ENCODE peak calls at places on chromosome 16, in ten cellular contexts. One of them, this sample, is unnamed.

GRCh38 chr16:5560084-5560483 is 462.5 kb upstream of the EEF2KMT start:
- DNase-seq in right lobe of liver: no peak
- DNase-seq in sigmoid colon: no peak
- DNase-seq in stomach: no peak
- DNase-seq in lower leg skin: no peak
- DNase-seq in H1: no peak
- DNase-seq in ovary: no peak
- DNase-seq in GM12891: no peak
- DNase-seq in K562: peak
- DNase-seq in prostate gland: no peak
- DNase-seq in this sample: no peak

GRCh38 chr16:49422896-49423295 is 49.3 kb downstream of the C16orf78 start:
- DNase-seq in right lobe of liver: no peak
- DNase-seq in sigmoid colon: no peak
- DNase-seq in stomach: no peak
- DNase-seq in lower leg skin: no peak
- DNase-seq in H1: no peak
- DNase-seq in ovary: no peak
- DNase-seq in GM12891: no peak
- DNase-seq in K562: no peak
- DNase-seq in prostate gland: no peak
- DNase-seq in this sample: no peak

GRCh38 chr16:19136549-19137196 is 22.9 kb downstream of the ITPRIPL2 start:
- DNase-seq in right lobe of liver: no peak
- DNase-seq in sigmoid colon: peak
- DNase-seq in stomach: no peak
- DNase-seq in lower leg skin: no peak
- DNase-seq in H1: no peak
- DNase-seq in ovary: no peak
- DNase-seq in GM12891: no peak
- DNase-seq in K562: no peak
- DNase-seq in prostate gland: no peak
- DNase-seq in this sample: peak

GRCh38 chr16:31081428-31082351 is 7.1 kb downstream of the PRSS53 start:
- DNase-seq in right lobe of liver: no peak
- DNase-seq in sigmoid colon: peak
- DNase-seq in stomach: no peak
- DNase-seq in lower leg skin: no peak
- DNase-seq in H1: no peak
- DNase-seq in ovary: no peak
- DNase-seq in GM12891: no peak
- DNase-seq in K562: no peak
- DNase-seq in prostate gland: no peak
- DNase-seq in this sample: no peak

GRCh38 chr16:58409316-58409973 is 17.2 kb downstream of the GINS3 start:
- DNase-seq in right lobe of liver: no peak
- DNase-seq in sigmoid colon: peak
- DNase-seq in stomach: peak
- DNase-seq in lower leg skin: peak
- DNase-seq in H1: no peak
- DNase-seq in ovary: no peak
- DNase-seq in GM12891: no peak
- DNase-seq in K562: no peak
- DNase-seq in prostate gland: peak
- DNase-seq in this sample: peak

GRCh38 chr16:6880263-6880662 is 452.4 kb upstream of the RBFOX1 start:
- DNase-seq in right lobe of liver: no peak
- DNase-seq in sigmoid colon: no peak
- DNase-seq in stomach: no peak
- DNase-seq in lower leg skin: no peak
- DNase-seq in H1: no peak
- DNase-seq in ovary: no peak
- DNase-seq in GM12891: no peak
- DNase-seq in K562: no peak
- DNase-seq in prostate gland: no peak
- DNase-seq in this sample: no peak

GRCh38 chr16:68242926-68243858 is 2.0 kb upstream of the PLA2G15 start:
- DNase-seq in right lobe of liver: no peak
- DNase-seq in sigmoid colon: no peak
- DNase-seq in stomach: no peak
- DNase-seq in lower leg skin: no peak
- DNase-seq in H1: no peak
- DNase-seq in ovary: no peak
- DNase-seq in GM12891: no peak
- DNase-seq in K562: no peak
- DNase-seq in prostate gland: no peak
- DNase-seq in this sample: no peak

GRCh38 chr16:79009911-79010310 is 590.6 kb downstream of the MAF start:
- DNase-seq in right lobe of liver: no peak
- DNase-seq in sigmoid colon: no peak
- DNase-seq in stomach: no peak
- DNase-seq in lower leg skin: no peak
- DNase-seq in H1: no peak
- DNase-seq in ovary: no peak
- DNase-seq in GM12891: no peak
- DNase-seq in K562: no peak
- DNase-seq in prostate gland: no peak
- DNase-seq in this sample: no peak

GRCh38 chr16:27373312-27373711 is 28.7 kb upstream of the IL21R start:
- DNase-seq in right lobe of liver: no peak
- DNase-seq in sigmoid colon: no peak
- DNase-seq in stomach: no peak
- DNase-seq in lower leg skin: no peak
- DNase-seq in H1: no peak
- DNase-seq in ovary: no peak
- DNase-seq in GM12891: no peak
- DNase-seq in K562: no peak
- DNase-seq in prostate gland: no peak
- DNase-seq in this sample: no peak

GRCh38 chr16:81758376-81758775 is 20.7 kb upstream of the PLCG2 start:
- DNase-seq in right lobe of liver: no peak
- DNase-seq in sigmoid colon: no peak
- DNase-seq in stomach: no peak
- DNase-seq in lower leg skin: no peak
- DNase-seq in H1: no peak
- DNase-seq in ovary: no peak
- DNase-seq in GM12891: no peak
- DNase-seq in K562: no peak
- DNase-seq in prostate gland: no peak
- DNase-seq in this sample: no peak

GRCh38 chr16:82651921-82652601 is 25.3 kb downstream of the CDH13 start:
- DNase-seq in right lobe of liver: no peak
- DNase-seq in sigmoid colon: peak
- DNase-seq in stomach: no peak
- DNase-seq in lower leg skin: no peak
- DNase-seq in H1: no peak
- DNase-seq in ovary: no peak
- DNase-seq in GM12891: no peak
- DNase-seq in K562: no peak
- DNase-seq in prostate gland: no peak
- DNase-seq in this sample: no peak

GRCh38 chr16:63323722-63324121 is 1287.5 kb upstream of the CDH8 start:
- DNase-seq in right lobe of liver: no peak
- DNase-seq in sigmoid colon: no peak
- DNase-seq in stomach: no peak
- DNase-seq in lower leg skin: no peak
- DNase-seq in H1: no peak
- DNase-seq in ovary: no peak
- DNase-seq in GM12891: no peak
- DNase-seq in K562: no peak
- DNase-seq in prostate gland: no peak
- DNase-seq in this sample: no peak

GRCh38 chr16:49589721-49590120 is 216.1 kb downstream of the C16orf78 start:
- DNase-seq in right lobe of liver: no peak
- DNase-seq in sigmoid colon: no peak
- DNase-seq in stomach: peak
- DNase-seq in lower leg skin: no peak
- DNase-seq in H1: peak
- DNase-seq in ovary: no peak
- DNase-seq in GM12891: no peak
- DNase-seq in K562: no peak
- DNase-seq in prostate gland: no peak
- DNase-seq in this sample: no peak

GRCh38 chr16:29857133-29857760 is 5.8 kb downstream of the CDIPT start:
- DNase-seq in right lobe of liver: no peak
- DNase-seq in sigmoid colon: no peak
- DNase-seq in stomach: no peak
- DNase-seq in lower leg skin: no peak
- DNase-seq in H1: no peak
- DNase-seq in ovary: no peak
- DNase-seq in GM12891: no peak
- DNase-seq in K562: no peak
- DNase-seq in prostate gland: no peak
- DNase-seq in this sample: peak

GRCh38 chr16:26530584-26531289 is 536.0 kb upstream of the C16orf82 start:
- DNase-seq in right lobe of liver: peak
- DNase-seq in sigmoid colon: no peak
- DNase-seq in stomach: no peak
- DNase-seq in lower leg skin: no peak
- DNase-seq in H1: no peak
- DNase-seq in ovary: no peak
- DNase-seq in GM12891: no peak
- DNase-seq in K562: no peak
- DNase-seq in prostate gland: no peak
- DNase-seq in this sample: no peak

GRCh38 chr16:11235703-11235991 is 20.4 kb downstream of the SOCS1 start:
- DNase-seq in right lobe of liver: no peak
- DNase-seq in sigmoid colon: no peak
- DNase-seq in stomach: peak
- DNase-seq in lower leg skin: no peak
- DNase-seq in H1: no peak
- DNase-seq in ovary: no peak
- DNase-seq in GM12891: no peak
- DNase-seq in K562: no peak
- DNase-seq in prostate gland: no peak
- DNase-seq in this sample: no peak

GRCh38 chr16:69329369-69330285 is 761 bp downstream of the PDF start:
- DNase-seq in right lobe of liver: peak
- DNase-seq in sigmoid colon: peak
- DNase-seq in stomach: no peak
- DNase-seq in lower leg skin: no peak
- DNase-seq in H1: no peak
- DNase-seq in ovary: peak
- DNase-seq in GM12891: peak
- DNase-seq in K562: peak
- DNase-seq in prostate gland: no peak
- DNase-seq in this sample: peak

GRCh38 chr16:15667091-15667742 is 17.2 kb downstream of the NDE1 start:
- DNase-seq in right lobe of liver: no peak
- DNase-seq in sigmoid colon: no peak
- DNase-seq in stomach: no peak
- DNase-seq in lower leg skin: no peak
- DNase-seq in H1: no peak
- DNase-seq in ovary: no peak
- DNase-seq in GM12891: no peak
- DNase-seq in K562: no peak
- DNase-seq in prostate gland: no peak
- DNase-seq in this sample: no peak

GRCh38 chr16:75726390-75726789 is at the start of gene CPHXL:
- DNase-seq in right lobe of liver: no peak
- DNase-seq in sigmoid colon: no peak
- DNase-seq in stomach: no peak
- DNase-seq in lower leg skin: no peak
- DNase-seq in H1: no peak
- DNase-seq in ovary: no peak
- DNase-seq in GM12891: no peak
- DNase-seq in K562: no peak
- DNase-seq in prostate gland: no peak
- DNase-seq in this sample: no peak

GRCh38 chr16:22195695-22196558 is 10.2 kb upstream of the EEF2K start:
- DNase-seq in right lobe of liver: peak
- DNase-seq in sigmoid colon: peak
- DNase-seq in stomach: peak
- DNase-seq in lower leg skin: peak
- DNase-seq in H1: peak
- DNase-seq in ovary: peak
- DNase-seq in GM12891: no peak
- DNase-seq in K562: peak
- DNase-seq in prostate gland: peak
- DNase-seq in this sample: peak
- TF ChIP-seq POLR2A in right lobe of liver: no peak
- TF ChIP-seq POLR2A in sigmoid colon: no peak
- TF ChIP-seq POLR2A in stomach: no peak
- TF ChIP-seq POLR2A in lower leg skin: no peak
- TF ChIP-seq POLR2A in H1: no peak
- TF ChIP-seq POLR2A in ovary: peak
- TF ChIP-seq POLR2A in GM12891: peak
- TF ChIP-seq POLR2A in K562: peak
- TF ChIP-seq POLR2A in prostate gland: peak
- TF ChIP-seq POLR2A in this sample: peak

GRCh38 chr16:85055503-85056210 is 28.1 kb downstream of the KIAA0513 start:
- DNase-seq in right lobe of liver: no peak
- DNase-seq in sigmoid colon: no peak
- DNase-seq in stomach: peak
- DNase-seq in lower leg skin: peak
- DNase-seq in H1: no peak
- DNase-seq in ovary: no peak
- DNase-seq in GM12891: peak
- DNase-seq in K562: peak
- DNase-seq in prostate gland: peak
- DNase-seq in this sample: peak
- TF ChIP-seq POLR2A in right lobe of liver: peak
- TF ChIP-seq POLR2A in sigmoid colon: no peak
- TF ChIP-seq POLR2A in stomach: no peak
- TF ChIP-seq POLR2A in lower leg skin: no peak
- TF ChIP-seq POLR2A in H1: no peak
- TF ChIP-seq POLR2A in ovary: no peak
- TF ChIP-seq POLR2A in GM12891: peak
- TF ChIP-seq POLR2A in K562: no peak
- TF ChIP-seq POLR2A in prostate gland: no peak
- TF ChIP-seq POLR2A in this sample: no peak

GRCh38 chr16:2233872-2234812 is 2.1 kb upstream of the DNASE1L2 start:
- DNase-seq in right lobe of liver: peak
- DNase-seq in sigmoid colon: no peak
- DNase-seq in stomach: no peak
- DNase-seq in lower leg skin: no peak
- DNase-seq in H1: no peak
- DNase-seq in ovary: no peak
- DNase-seq in GM12891: no peak
- DNase-seq in K562: no peak
- DNase-seq in prostate gland: no peak
- DNase-seq in this sample: no peak
- TF ChIP-seq POLR2A in right lobe of liver: no peak
- TF ChIP-seq POLR2A in sigmoid colon: no peak
- TF ChIP-seq POLR2A in stomach: no peak
- TF ChIP-seq POLR2A in lower leg skin: no peak
- TF ChIP-seq POLR2A in H1: no peak
- TF ChIP-seq POLR2A in ovary: no peak
- TF ChIP-seq POLR2A in GM12891: no peak
- TF ChIP-seq POLR2A in K562: peak
- TF ChIP-seq POLR2A in prostate gland: no peak
- TF ChIP-seq POLR2A in this sample: no peak

DNA sequence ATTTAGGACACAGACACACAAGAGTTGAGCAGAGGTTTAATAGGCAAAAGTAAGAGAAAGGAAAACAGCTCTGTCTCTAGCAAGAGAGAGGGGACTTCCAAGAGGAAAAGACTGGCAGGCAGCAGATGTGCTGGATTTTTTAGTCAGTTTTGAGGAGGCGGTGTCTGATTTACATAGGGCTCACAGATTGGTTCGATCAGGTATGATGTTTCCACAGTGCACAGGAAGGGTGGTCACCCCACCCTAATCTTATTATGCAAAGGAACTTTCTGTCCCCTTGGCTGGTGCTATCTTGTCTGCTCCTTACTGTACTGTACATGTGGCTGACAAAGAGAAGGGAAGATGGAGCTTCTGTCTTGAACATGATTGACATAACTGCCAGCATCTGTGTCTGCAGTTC is 25.3 kb downstream of the BFAR start:
- DNase-seq in right lobe of liver: no peak
- DNase-seq in sigmoid colon: no peak
- DNase-seq in stomach: no peak
- DNase-seq in lower leg skin: no peak
- DNase-seq in H1: no peak
- DNase-seq in ovary: no peak
- DNase-seq in GM12891: peak
- DNase-seq in K562: peak
- DNase-seq in prostate gland: no peak
- DNase-seq in this sample: no peak
- TF ChIP-seq POLR2A in right lobe of liver: no peak
- TF ChIP-seq POLR2A in sigmoid colon: no peak
- TF ChIP-seq POLR2A in stomach: no peak
- TF ChIP-seq POLR2A in lower leg skin: no peak
- TF ChIP-seq POLR2A in H1: no peak
- TF ChIP-seq POLR2A in ovary: no peak
- TF ChIP-seq POLR2A in GM12891: no peak
- TF ChIP-seq POLR2A in K562: peak
- TF ChIP-seq POLR2A in prostate gland: no peak
- TF ChIP-seq POLR2A in this sample: no peak